ENCODE peak calls at places on chromosomes 7 and 10, in seven cellular contexts. M, R, D, Y, J, T and B are unnamed samples. For H3K36me3, the result is how much of the 10 kb centered on the place peaks cover.

GRCh38 chr10:50417486-50417905 is 166.2 kb upstream of the ASAH2 start:
- DNase-seq in D (peak), M (no peak), Y (no peak), R (no peak), T (no peak), J (no peak), B (no peak)

GRCh38 chr10:112716924-112717348 is 233.1 kb upstream of the TCF7L2 start:
- DNase-seq in Y (no peak), J (no peak), D (peak), M (peak), T (no peak), R (no peak), B (peak)

GRCh38 chr10:71719042-71719441 is 536 bp downstream of the C10orf105 start:
- DNase-seq in T (no peak), M (no peak), D (peak), R (no peak), Y (no peak), J (peak), B (no peak)

GRCh38 chr10:61842755-61843497 is 58.6 kb upstream of the ARID5B start:
- DNase-seq in D (peak), J (no peak), T (no peak), Y (no peak), M (peak), R (no peak), B (peak)

GRCh38 chr10:14873090-14873760 is 5.4 kb upstream of the SUV39H2 start:
- DNase-seq in T (no peak), R (no peak), J (no peak), D (peak), Y (no peak), M (peak), B (peak)

GRCh38 chr10:7968510-7968909 is 86.0 kb upstream of the GATA3 start:
- DNase-seq in Y (no peak), J (no peak), R (no peak), T (no peak), M (no peak), D (no peak), B (no peak)

GRCh38 chr10:56298941-56299340 is 62.1 kb downstream of the ZWINT start:
- DNase-seq in M (no peak), R (no peak), Y (no peak), D (no peak), J (no peak), T (peak), B (no peak)

GRCh38 chr7:91446819-91447218 is 182.6 kb downstream of the FZD1 start:
- DNase-seq in J (no peak), Y (no peak), D (no peak), T (no peak), M (no peak), R (no peak), B (no peak)

GRCh38 chr10:124357583-124357930 is 61.2 kb downstream of the OAT start:
- DNase-seq in Y (no peak), T (no peak), D (no peak), R (no peak), J (no peak), M (no peak), B (no peak)

GRCh38 chr7:140349172-140349771 is 49.1 kb downstream of the SLC37A3 start:
- DNase-seq in J (no peak), M (no peak), D (peak), R (no peak), T (peak), Y (no peak), B (no peak)

GRCh38 chr7:16078076-16078952 is 343.0 kb downstream of the CRPPA start:
- DNase-seq in T (peak), D (peak), Y (no peak), R (peak), J (no peak), M (peak), B (peak)

GRCh38 chr7:101733713-101734475 is 83.5 kb upstream of the CUX1 start:
- DNase-seq in D (peak), Y (no peak), J (no peak), T (peak), M (peak), R (peak), B (peak)

GRCh38 chr10:48765527-48765926 is 80.9 kb downstream of the WDFY4 start:
- DNase-seq in D (no peak), M (no peak), Y (no peak), R (no peak), J (no peak), T (peak), B (no peak)
- H3K36me3 ChIP-seq in D (under half), M (under half), Y (under half), R (under half), J (under half), T (under half), B (under half)

DNA sequence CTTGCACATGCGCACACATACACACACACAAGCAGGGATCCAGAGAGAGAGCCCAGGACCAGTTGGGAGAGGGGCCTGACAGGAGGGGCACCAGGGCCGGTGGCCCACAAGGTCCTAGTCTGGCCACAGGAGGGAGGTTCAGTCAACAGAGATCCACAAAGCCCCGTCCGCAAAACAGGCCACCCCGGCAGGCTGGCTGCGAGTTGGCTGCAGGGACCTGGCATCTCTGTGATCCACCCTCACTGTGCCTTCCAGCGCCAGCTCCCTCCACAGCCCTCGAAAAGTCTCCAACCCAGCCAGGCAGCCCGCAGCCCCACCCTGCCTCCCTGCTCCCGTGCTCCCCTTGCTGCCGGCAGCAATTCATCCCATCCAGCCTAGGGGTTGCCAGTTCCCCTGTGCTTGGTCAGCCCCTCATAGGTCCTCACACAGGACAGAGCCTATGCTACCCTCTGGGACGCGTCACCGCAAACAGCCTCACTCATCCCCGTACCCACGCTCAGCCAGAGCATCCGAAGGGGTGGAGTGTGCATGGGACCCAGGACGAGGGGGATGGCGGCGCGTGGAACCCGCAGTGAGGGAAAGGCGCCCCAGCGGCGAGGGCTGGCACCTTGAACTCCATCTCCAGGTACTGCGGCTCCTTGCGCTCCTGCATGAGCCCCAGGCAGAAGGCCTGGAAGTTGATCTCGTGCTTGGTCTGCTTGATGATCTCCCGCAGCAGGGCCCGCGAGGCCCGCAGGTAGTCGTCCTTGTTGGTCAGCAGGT is 7.5 kb downstream of the INTS1 start:
- DNase-seq in M (no peak), D (no peak), J (no peak), T (no peak), R (no peak), Y (no peak), B (no peak)
- H3K36me3 ChIP-seq in M (under half), D (under half), J (half or more), T (under half), R (under half), Y (under half), B (half or more)

GRCh38 chr7:135970045-135970444 is 7.1 kb downstream of the MTPN start:
- DNase-seq in R (no peak), D (no peak), J (no peak), M (no peak), Y (no peak), T (no peak), B (no peak)

GRCh38 chr7:135966341-135967043 is 10.7 kb downstream of the MTPN start:
- DNase-seq in D (peak), M (no peak), J (no peak), R (no peak), T (no peak), Y (no peak), B (no peak)

GRCh38 chr7:135971366-135971725 is 5.8 kb downstream of the MTPN start:
- DNase-seq in D (no peak), M (no peak), T (no peak), Y (no peak), R (no peak), J (no peak), B (no peak)

GRCh38 chr7:135974667-135975066 is 2.5 kb downstream of the MTPN start:
- DNase-seq in R (no peak), J (no peak), Y (no peak), D (no peak), M (no peak), T (no peak), B (no peak)

GRCh38 chr7:135970682-135971365 is 6.3 kb downstream of the MTPN start:
- DNase-seq in R (no peak), D (no peak), Y (no peak), T (no peak), M (no peak), J (no peak), B (no peak)
- H3K36me3 ChIP-seq in R (under half), D (under half), Y (under half), T (under half), M (under half), J (under half), B (half or more)

DNA sequence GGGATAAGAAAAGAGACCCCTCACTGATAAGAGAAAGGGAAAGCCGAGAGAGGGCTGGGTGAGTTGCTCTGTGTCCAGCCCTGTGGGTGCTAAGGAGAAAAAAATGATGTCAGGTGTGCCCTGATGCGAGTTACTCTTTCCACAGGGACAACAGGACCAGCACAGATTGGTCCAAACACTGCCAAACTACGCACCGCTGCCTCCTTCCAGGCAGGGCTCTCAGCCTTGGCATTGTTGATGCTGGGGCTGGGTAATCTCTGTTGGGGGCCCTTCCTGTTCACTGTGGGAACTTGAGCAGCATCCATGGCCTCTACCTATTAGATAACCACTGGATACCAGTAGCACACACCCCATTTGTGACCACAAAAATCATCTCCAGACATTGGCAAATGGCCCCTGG is 10.3 kb upstream of the ATP6V0E2 start:
- DNase-seq in M (no peak), J (no peak), D (no peak), T (no peak), R (no peak), Y (no peak), B (no peak)
- H3K36me3 ChIP-seq in M (under half), J (half or more), D (under half), T (under half), R (under half), Y (under half), B (under half)